ENCODE peak calls at places on chromosomes 11 and 22, in seven cellular contexts. T is GM23338, K is GM23248, Q is endothelial cell of umbilical vein, J is neural progenitor cell, G is GM12878, W is HepG2. U is an unnamed sample.

GRCh38 chr11:76783901-76784813 is 1.0 kb downstream of the TSKU start:
- DNase-seq in T (peak; percentile 94), K (peak; percentile 95), Q (peak; percentile 84), J (peak; percentile 96), G (no peak), W (peak; percentile 79), U (peak; percentile 73)

GRCh38 chr11:44731685-44732411 is 5.1 kb downstream of the TSPAN18 start:
- DNase-seq in T (peak; percentile 51), K (no peak), Q (peak; percentile 57), J (no peak), G (no peak), W (no peak), U (no peak)

GRCh38 chr11:25159341-25159740 is 662.5 kb downstream of the LUZP2 start:
- DNase-seq in T (no peak), K (no peak), Q (no peak), J (no peak), G (no peak), W (no peak), U (peak; percentile 79)

GRCh38 chr11:8631395-8632110 is 37.5 kb upstream of the STK33 start:
- DNase-seq in T (no peak), K (peak; percentile 81), Q (no peak), J (no peak), G (no peak), W (no peak), U (peak; percentile 87)

GRCh38 chr11:65553301-65554001 is 4.7 kb downstream of the LTBP3 start:
- DNase-seq in T (peak; percentile 85), K (no peak), Q (no peak), J (peak; percentile 63), G (no peak), W (no peak), U (no peak)

GRCh38 chr11:125272822-125273221 is 108.3 kb downstream of the PKNOX2 start:
- DNase-seq in T (no peak), K (no peak), Q (no peak), J (peak; percentile 59), G (no peak), W (no peak), U (no peak)

GRCh38 chr11:132122701-132123100 is 752.3 kb downstream of the NTM start:
- DNase-seq in T (no peak), K (no peak), Q (no peak), J (no peak), G (no peak), W (no peak), U (peak; percentile 6)

GRCh38 chr11:23021287-23021863 is 161.1 kb upstream of the CCDC179 start:
- DNase-seq in T (peak; percentile 68), K (peak; percentile 57), Q (peak; percentile 33), J (peak; percentile 59), G (no peak), W (peak; percentile 9), U (peak; percentile 14)

GRCh38 chr11:27456140-27456801 is 16.3 kb downstream of the LGR4 start:
- DNase-seq in T (no peak), K (peak; percentile 80), Q (peak; percentile 68), J (no peak), G (no peak), W (peak; percentile 55), U (peak; percentile 71)

GRCh38 chr11:85299247-85299646 is 327.9 kb downstream of the DLG2 start:
- DNase-seq in T (peak; percentile 12), K (peak; percentile 18), Q (no peak), J (no peak), G (no peak), W (no peak), U (no peak)

GRCh38 chr11:111707039-111707690 is 59.0 kb downstream of the PPP2R1B start:
- DNase-seq in T (no peak), K (peak; percentile 32), Q (peak; percentile 99), J (no peak), G (no peak), W (peak; percentile 24), U (peak; percentile 97)

GRCh38 chr22:31247726-31248125 is 35.6 kb downstream of the LIMK2 start:
- DNase-seq in T (no peak), K (no peak), Q (no peak), J (peak; percentile 25), G (no peak), W (no peak), U (no peak)

GRCh38 chr11:65083134-65083833 is 556 bp downstream of the CDCA5 start:
- DNase-seq in T (peak; percentile 17), K (peak; percentile 30), Q (no peak), J (peak; percentile 18), G (no peak), W (no peak), U (no peak)

GRCh38 chr11:44417756-44418437 is 108.0 kb upstream of the ALX4 start:
- DNase-seq in T (no peak), K (no peak), Q (no peak), J (no peak), G (no peak), W (peak; percentile 14), U (no peak)

GRCh38 chr11:108858624-108859023 is 193.8 kb downstream of the DDX10 start:
- DNase-seq in T (no peak), K (no peak), Q (no peak), J (no peak), G (no peak), W (no peak), U (no peak)

DNA sequence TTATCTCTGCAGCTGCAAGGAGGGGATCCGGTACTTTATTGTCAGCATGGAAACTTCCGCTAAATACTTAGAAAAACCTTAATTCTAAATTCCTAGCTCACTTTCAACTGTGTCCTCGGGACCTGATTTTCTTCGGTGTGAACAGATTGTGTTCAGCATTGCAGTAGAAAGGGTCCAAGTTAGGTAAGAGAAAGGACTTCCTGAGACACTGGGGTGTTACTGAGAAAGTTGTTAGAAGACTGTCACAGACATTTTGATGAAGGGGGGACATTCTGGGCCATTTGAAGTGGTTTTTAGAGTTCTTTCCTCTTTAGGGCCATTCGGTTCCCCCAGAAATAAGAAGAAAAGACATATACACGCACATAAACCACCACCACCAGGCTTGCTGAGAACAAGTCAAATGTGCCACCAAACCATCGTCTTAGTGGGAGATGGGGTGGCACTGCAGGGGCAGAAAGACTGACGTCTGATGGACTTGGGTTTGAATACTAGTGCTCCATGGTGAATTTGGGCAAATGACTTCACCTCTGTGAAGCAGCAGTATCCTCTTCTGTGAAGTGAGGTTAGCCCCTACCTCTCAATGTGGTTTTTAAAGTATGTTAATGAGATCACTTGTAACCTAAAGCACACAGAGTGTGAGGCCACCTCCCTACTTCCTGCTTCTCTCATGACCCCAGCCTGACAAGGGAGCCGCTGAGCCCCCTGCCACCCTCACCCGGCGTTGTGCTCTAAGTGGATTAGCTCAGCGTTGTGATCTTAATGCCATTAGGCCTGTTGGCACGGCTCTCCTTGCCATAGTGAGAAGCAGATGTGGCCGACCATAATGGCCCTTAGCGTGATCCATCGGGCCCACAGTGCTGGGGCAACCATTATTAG is 14.2 kb downstream of the ZBTB16 start:
- DNase-seq in T (no peak), K (no peak), Q (no peak), J (peak; percentile 36), G (no peak), W (no peak), U (no peak)
- H3K4me1 ChIP-seq in T (peaks cover 29% of the 10 kb centered on the region), K (no peaks in the 10 kb centered on the region), Q (peaks cover 5% of the 10 kb centered on the region), J (peaks cover 44% of the 10 kb centered on the region), G (no peaks in the 10 kb centered on the region), W (peaks cover 21% of the 10 kb centered on the region), U (no peaks in the 10 kb centered on the region)

DNA sequence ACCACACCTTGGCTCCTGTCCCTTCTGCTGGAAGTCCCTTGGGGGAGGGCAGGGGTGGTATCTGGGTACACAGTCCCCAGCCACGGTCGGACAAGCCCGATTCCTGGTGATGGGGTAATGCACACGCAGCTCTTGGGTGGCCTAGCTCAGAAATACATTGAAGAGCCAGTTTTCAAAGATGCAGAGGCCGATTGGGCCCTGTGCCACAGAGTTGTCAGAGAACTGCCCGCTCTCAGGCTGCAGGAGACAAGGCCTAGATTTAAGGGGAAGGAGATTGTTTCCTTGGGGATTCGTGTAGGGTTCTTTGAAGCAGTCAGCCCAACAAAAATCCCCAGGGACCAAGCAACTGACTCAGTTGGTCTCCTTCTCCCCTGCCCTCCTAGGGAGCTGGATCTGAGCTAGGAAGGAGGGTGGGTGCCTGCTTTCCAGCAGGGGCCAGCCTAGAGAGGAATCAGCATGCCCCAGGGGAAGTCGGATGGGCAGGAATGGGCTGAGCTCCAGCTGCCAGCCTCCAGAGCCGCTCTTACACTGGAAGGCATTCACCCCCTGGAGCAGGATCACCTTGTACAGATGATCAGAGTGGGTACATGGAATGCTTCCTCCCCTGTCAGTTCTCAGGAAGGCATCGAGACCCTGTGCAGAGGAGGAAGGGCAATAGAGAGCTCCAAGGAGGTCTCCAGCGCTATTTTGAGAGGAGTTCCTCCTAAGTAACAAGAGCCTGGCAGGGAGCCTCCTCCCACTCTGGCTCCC is 3.3 kb upstream of the SCN4B start:
- DNase-seq in T (no peak), K (no peak), Q (no peak), J (no peak), G (no peak), W (no peak), U (no peak)
- TF ChIP-seq EZH2 in T (peak; percentile 7), K (no peak), Q (no peak), J (no peak), G (no peak), W (no peak), U (no peak)

DNA sequence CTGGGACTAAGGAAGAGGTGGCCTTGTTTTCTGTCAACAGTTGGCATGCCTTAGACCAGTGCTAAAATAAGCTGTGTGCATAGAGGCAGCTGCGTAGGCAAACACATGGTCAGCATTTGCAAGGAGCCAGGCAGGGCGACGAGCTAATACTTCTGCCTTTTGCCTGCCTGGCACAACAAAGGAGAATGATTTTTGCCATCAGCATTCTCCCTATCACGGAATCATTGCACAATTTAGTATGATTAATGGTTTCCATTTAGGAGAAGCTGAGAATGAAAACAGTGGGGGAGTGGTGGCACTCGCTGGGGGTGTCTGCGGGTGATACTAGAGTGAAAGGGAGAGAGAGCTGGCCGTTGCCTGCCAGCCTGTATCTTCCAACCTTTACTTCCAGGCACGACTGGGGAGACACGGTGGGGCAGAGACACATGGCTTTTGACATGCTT is 336.0 kb downstream of the CADM1 start:
- DNase-seq in T (no peak), K (peak; percentile 68), Q (no peak), J (no peak), G (no peak), W (no peak), U (no peak)
- H3K4me1 ChIP-seq in T (peaks cover 30% of the 10 kb centered on the region), K (peaks cover 17% of the 10 kb centered on the region), Q (no peaks in the 10 kb centered on the region), J (no peaks in the 10 kb centered on the region), G (no peaks in the 10 kb centered on the region), W (no peaks in the 10 kb centered on the region), U (no peaks in the 10 kb centered on the region)

GRCh38 chr22:44670220-44670983 is 31.6 kb upstream of the PRR5 start:
- DNase-seq in T (no peak), K (no peak), Q (no peak), J (no peak), G (no peak), W (no peak), U (no peak)

GRCh38 chr22:44672632-44673031 is 29.4 kb upstream of the PRR5 start:
- DNase-seq in T (no peak), K (no peak), Q (no peak), J (no peak), G (no peak), W (no peak), U (no peak)

GRCh38 chr22:44673406-44673805 is 28.6 kb upstream of the PRR5 start:
- DNase-seq in T (no peak), K (no peak), Q (no peak), J (no peak), G (no peak), W (no peak), U (no peak)

GRCh38 chr22:44669725-44670027 is 32.3 kb upstream of the PRR5 start:
- DNase-seq in T (peak; percentile 66), K (peak; percentile 71), Q (no peak), J (peak; percentile 68), G (no peak), W (no peak), U (no peak)

DNA sequence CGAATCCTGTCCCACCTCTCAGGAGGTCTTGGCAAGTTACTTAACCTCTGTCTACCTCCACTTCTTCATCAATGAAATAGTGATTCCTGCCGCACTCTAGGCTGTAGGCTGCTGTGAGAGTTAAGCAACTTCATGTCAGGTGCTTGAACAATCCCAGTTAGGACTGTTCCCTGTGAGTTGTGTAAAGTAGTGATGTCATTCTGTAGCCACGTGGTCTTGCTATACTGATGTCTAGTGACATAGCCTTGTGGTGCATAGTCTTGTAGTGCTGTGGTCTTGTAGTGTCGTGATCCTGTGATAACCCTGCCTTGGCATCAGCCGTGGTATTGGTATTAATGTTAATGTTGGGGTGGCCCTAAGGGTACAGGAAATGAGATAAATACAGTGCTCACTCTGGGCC is 30.3 kb upstream of the PRR5 start:
- DNase-seq in T (no peak), K (peak; percentile 62), Q (no peak), J (no peak), G (no peak), W (peak; percentile 77), U (peak; percentile 34)
- TF ChIP-seq EZH2 in T (no peak), K (no peak), Q (no peak), J (no peak), G (no peak), W (no peak), U (peak; percentile 37)

U was measured in fibroblast of lung.